ENCODE peak calls at places on chromosomes 3 and 15, in six cellular contexts. H is GM23338; G is small intestine; W is stimulated activated CD4-positive, alpha-beta T cell treated with anti-CD3 and anti-CD28 coated beads, Interleukin-2, amount 100 ng/mL, for 48 hours; E is WTC11; M is COR-L47. Z is an unnamed sample.

GRCh38 chr3:66722675-66723074 is 221.9 kb upstream of the LRIG1 start:
- DNase-seq in G (no peak), M (no peak), H (no peak), W (no peak), E (no peak), Z (no peak)

GRCh38 chr3:48765376-48765775 is 48.4 kb upstream of the IP6K2 start:
- DNase-seq in W (no peak), E (no peak), M (peak; percentile 5), H (peak; percentile 15), G (peak; percentile 60), Z (peak; percentile 23)

GRCh38 chr15:72168131-72168825 is 29.3 kb downstream of the GRAMD2A start:
- DNase-seq in H (peak; percentile 20), M (peak; percentile 65), W (no peak), G (peak; percentile 24), E (no peak), Z (no peak)

GRCh38 chr3:88713233-88713691 is 394.2 kb upstream of the EPHA3 start:
- DNase-seq in G (no peak), W (no peak), H (no peak), E (no peak), M (no peak), Z (no peak)

GRCh38 chr15:84836859-84837258 is 19.7 kb downstream of the ALPK3 start:
- DNase-seq in M (no peak), G (no peak), H (no peak), E (no peak), W (no peak), Z (no peak)

GRCh38 chr3:45035441-45036301 is 9.6 kb downstream of the CLEC3B start:
- DNase-seq in M (no peak), W (no peak), H (peak; percentile 71), E (peak; percentile 46), G (peak; percentile 15), Z (peak; percentile 83)

GRCh38 chr15:48143856-48144255 is 23.1 kb downstream of the SLC24A5 start:
- DNase-seq in M (no peak), H (no peak), G (no peak), E (no peak), W (no peak), Z (no peak)

GRCh38 chr3:137263982-137264777 is 306.4 kb downstream of the IL20RB start:
- DNase-seq in E (no peak), W (no peak), G (no peak), M (peak; percentile 44), H (no peak), Z (no peak)

GRCh38 chr15:77387355-77388105 is 32.4 kb downstream of the PEAK1 start:
- DNase-seq in E (no peak), G (no peak), H (no peak), M (no peak), W (no peak), Z (no peak)

GRCh38 chr3:184336484-184337230 is 743 bp upstream of the FAM131A start:
- DNase-seq in H (peak; percentile 83), E (no peak), G (peak; percentile 61), M (peak; percentile 10), W (no peak), Z (peak; percentile 81)

GRCh38 chr3:46954178-46954577 is 22.4 kb downstream of the CCDC12 start:
- DNase-seq in E (no peak), G (no peak), W (no peak), M (no peak), H (no peak), Z (no peak)

GRCh38 chr3:129560931-129561594 is 18.1 kb downstream of the H1-8 start:
- DNase-seq in W (no peak), M (no peak), G (no peak), E (no peak), H (no peak), Z (no peak)